ENCODE peak calls at places on chromosome 21, in six cellular contexts. I is GM23248, O is psoas muscle, B is IMR-90, W is endodermal cell, N is left ventricle myocardium inferior. A is an unnamed sample. For H3K36me3 and H3K27me3, the result is how much of the 10 kb centered on the place peaks cover.

GRCh38 chr21:26280715-26281310 is 110.2 kb upstream of the APP start:
- DNase-seq in I (peak), O (no peak), B (no peak), W (peak), N (no peak), A (peak)

GRCh38 chr21:31316488-31317169 is 27.4 kb downstream of the TIAM1 start:
- DNase-seq in I (peak), O (no peak), B (peak), W (peak), N (no peak), A (no peak)

GRCh38 chr21:38661296-38662223 is 144.2 kb upstream of the ETS2 start:
- DNase-seq in I (peak), O (peak), B (peak), W (peak), N (peak), A (peak)

GRCh38 chr21:18741954-18742353 is 338.4 kb upstream of the TMPRSS15 start:
- DNase-seq in I (no peak), O (no peak), B (no peak), W (no peak), N (no peak), A (no peak)

GRCh38 chr21:20443558-20444155 is 554.6 kb upstream of the NCAM2 start:
- DNase-seq in I (no peak), O (no peak), B (no peak), W (peak), N (no peak), A (peak)

GRCh38 chr21:17660449-17660848 is 47.7 kb upstream of the BTG3 start:
- DNase-seq in I (peak), O (no peak), B (no peak), W (no peak), N (no peak), A (no peak)

GRCh38 chr21:39685991-39686390 is 59.0 kb upstream of the IGSF5 start:
- DNase-seq in I (no peak), O (no peak), B (no peak), W (peak), N (no peak), A (no peak)

GRCh38 chr21:38380391-38381137 is 117.7 kb downstream of the ERG start:
- DNase-seq in I (peak), O (no peak), B (peak), W (no peak), N (no peak), A (no peak)

GRCh38 chr21:39843916-39844315 is 23.3 kb upstream of the PCP4 start:
- DNase-seq in I (no peak), O (no peak), B (no peak), W (no peak), N (no peak), A (no peak)

GRCh38 chr21:17536381-17536780 is 23.5 kb downstream of the CXADR start:
- DNase-seq in I (no peak), O (no peak), B (no peak), W (no peak), N (no peak), A (no peak)

GRCh38 chr21:34992736-34993135 is 56.4 kb downstream of the RUNX1 start:
- DNase-seq in I (peak), O (peak), B (peak), W (no peak), N (no peak), A (peak)

GRCh38 chr21:34688715-34689114 is 19.9 kb downstream of the CLIC6 start:
- DNase-seq in I (no peak), O (no peak), B (no peak), W (no peak), N (no peak), A (no peak)

DNA sequence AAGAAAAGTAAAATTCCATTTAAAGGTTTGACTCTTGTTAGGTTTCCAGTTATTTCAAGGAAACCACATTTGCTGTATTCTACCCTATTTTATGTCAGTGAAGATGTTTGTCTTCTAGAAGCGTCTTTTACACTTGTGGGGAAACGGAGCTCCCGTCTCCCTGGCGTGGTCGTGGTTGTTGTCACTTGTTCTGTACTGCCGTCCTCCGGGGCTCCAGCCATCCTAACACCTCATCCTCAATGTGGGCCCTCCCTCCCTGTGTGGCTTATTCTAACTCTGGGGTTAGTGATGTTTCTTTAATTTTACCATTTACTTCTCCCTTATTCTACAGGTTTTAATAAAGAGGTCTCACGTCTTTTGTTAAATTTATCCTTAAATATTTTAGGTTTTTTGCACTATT is 52.7 kb upstream of the DIP2A start:
- DNase-seq in I (no peak), O (peak), B (no peak), W (no peak), N (no peak), A (no peak)
- H3K36me3 ChIP-seq in I (under half), O (under half), B (under half), W (half or more), N (half or more), A (under half)

DNA sequence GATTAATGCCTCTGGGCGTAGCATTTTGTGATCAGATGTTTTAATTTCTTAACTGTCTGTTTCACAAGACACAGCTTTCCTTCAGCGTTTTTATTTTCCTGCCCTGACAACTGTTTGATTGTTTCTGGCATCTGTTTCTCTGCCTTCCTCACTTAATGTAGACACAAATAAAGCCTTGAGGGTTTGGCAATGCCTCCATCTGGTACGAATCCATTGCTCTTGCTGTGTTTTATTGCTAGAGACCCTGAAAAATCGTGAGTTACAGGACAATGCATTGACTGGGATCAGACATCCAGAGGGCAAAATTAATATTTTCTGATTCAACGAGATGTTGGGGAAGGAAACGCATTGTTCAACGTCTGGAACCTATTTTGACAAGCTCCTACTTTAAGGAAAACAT is 363.5 kb downstream of the MRPL39 start:
- DNase-seq in I (no peak), O (no peak), B (no peak), W (no peak), N (no peak), A (no peak)
- H3K4me3 ChIP-seq in I (no peak), O (no peak), B (no peak), W (no peak), N (no peak), A (no peak)

GRCh38 chr21:43648171-43648570 is 11.1 kb downstream of the HSF2BP start:
- DNase-seq in I (no peak), O (no peak), B (no peak), W (no peak), N (no peak), A (no peak)
- H3K27me3 ChIP-seq in I (under half), O (under half), B (under half), W (under half), N (under half), A (under half)

DNA sequence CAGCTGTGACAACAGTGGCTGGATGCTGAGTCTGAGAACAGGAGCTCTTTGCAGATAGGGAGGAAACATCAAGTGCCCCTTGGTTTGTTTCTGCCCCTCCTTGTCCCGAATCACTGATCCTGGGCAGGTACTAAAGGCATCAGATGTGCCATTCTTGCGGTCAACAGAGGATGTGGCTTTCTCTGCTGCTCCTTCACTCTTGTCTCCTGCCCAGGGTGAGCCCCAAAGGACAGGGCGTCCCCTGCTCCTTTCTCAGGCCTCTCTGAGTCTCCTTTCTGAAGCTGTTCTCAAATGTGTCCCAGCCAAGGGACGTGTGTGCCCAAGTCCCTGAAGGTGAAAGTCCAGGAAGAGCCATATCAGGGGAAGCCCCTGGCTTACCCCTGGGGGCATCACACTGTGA is 31.7 kb downstream of the SLC37A1 start:
- DNase-seq in I (no peak), O (no peak), B (no peak), W (no peak), N (no peak), A (no peak)
- H3K36me3 ChIP-seq in I (under half), O (under half), B (under half), W (under half), N (half or more), A (under half)

DNA sequence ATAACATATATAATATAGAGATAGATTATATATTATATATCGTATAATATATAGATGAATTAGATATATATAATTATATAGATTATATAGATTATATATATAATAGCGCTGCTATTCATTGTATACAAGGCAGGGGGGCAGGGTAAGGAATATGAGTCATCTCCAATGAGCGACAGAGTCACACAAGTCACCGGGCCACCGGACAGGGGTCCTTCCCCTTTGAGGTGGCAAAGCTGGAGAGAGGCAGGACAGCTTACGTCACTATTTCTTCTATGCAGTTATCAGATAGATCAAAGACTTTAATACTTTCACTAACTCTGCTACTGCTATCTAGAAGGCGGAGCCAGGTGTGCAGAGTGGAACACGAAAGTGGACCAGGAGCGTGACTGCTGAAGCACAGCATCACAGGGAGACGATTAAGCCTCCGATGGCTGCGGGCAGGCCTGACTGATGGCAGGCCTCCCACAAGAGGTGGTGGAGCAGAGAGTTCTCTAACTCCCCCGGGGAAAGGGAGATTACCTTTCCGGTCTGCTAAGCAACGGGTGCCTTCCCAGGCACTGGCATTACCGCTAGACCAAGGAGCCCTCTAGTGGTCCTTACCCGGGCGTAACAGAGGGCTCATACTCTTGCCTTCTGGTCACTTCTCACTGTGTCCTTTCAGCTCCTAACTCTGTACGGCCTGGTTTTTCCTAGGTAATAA is 2154.7 kb downstream of the MRPL39 start:
- DNase-seq in I (no peak), O (no peak), B (no peak), W (peak), N (no peak), A (peak)
- H3K4me3 ChIP-seq in I (no peak), O (no peak), B (no peak), W (no peak), N (no peak), A (no peak)